ENCODE peak calls at places on chromosomes 16 and 17, in seven cellular contexts. One of them, this sample, is unnamed.

GRCh38 chr17:30300803-30301202 is 9.1 kb upstream of the BLMH start:
- DNase-seq in effector memory CD4-positive, alpha-beta T cell: no peak
- DNase-seq in mammary epithelial cell: no peak
- DNase-seq in body of pancreas: no peak
- DNase-seq in BJ: no peak
- DNase-seq in testis: no peak
- DNase-seq in SJCRH30: no peak
- DNase-seq in this sample: no peak

GRCh38 chr17:62753562-62753961 is 54.6 kb downstream of the MARCHF10 start:
- DNase-seq in effector memory CD4-positive, alpha-beta T cell: no peak
- DNase-seq in mammary epithelial cell: no peak
- DNase-seq in body of pancreas: no peak
- DNase-seq in BJ: no peak
- DNase-seq in testis: no peak
- DNase-seq in SJCRH30: no peak
- DNase-seq in this sample: no peak

GRCh38 chr16:50067290-50067853 is 1.6 kb downstream of the HEATR3 start:
- DNase-seq in effector memory CD4-positive, alpha-beta T cell: no peak
- DNase-seq in mammary epithelial cell: peak; percentile 16
- DNase-seq in body of pancreas: no peak
- DNase-seq in BJ: no peak
- DNase-seq in testis: peak; percentile 50
- DNase-seq in SJCRH30: peak; percentile 50
- DNase-seq in this sample: peak; percentile 3

GRCh38 chr17:50355701-50356341 is 9.9 kb downstream of the XYLT2 start:
- DNase-seq in effector memory CD4-positive, alpha-beta T cell: no peak
- DNase-seq in mammary epithelial cell: peak; percentile 34
- DNase-seq in body of pancreas: no peak
- DNase-seq in BJ: no peak
- DNase-seq in testis: no peak
- DNase-seq in SJCRH30: no peak
- DNase-seq in this sample: no peak

GRCh38 chr17:12591336-12591735 is 74.4 kb upstream of the MYOCD start:
- DNase-seq in effector memory CD4-positive, alpha-beta T cell: no peak
- DNase-seq in mammary epithelial cell: no peak
- DNase-seq in body of pancreas: no peak
- DNase-seq in BJ: no peak
- DNase-seq in testis: no peak
- DNase-seq in SJCRH30: peak; percentile 73
- DNase-seq in this sample: no peak

GRCh38 chr16:67915831-67916723 is 15.6 kb downstream of the CTRL start:
- DNase-seq in effector memory CD4-positive, alpha-beta T cell: no peak
- DNase-seq in mammary epithelial cell: no peak
- DNase-seq in body of pancreas: peak; percentile 51
- DNase-seq in BJ: no peak
- DNase-seq in testis: no peak
- DNase-seq in SJCRH30: no peak
- DNase-seq in this sample: no peak

GRCh38 chr17:31294839-31295488 is 2.1 kb downstream of the OMG start:
- DNase-seq in effector memory CD4-positive, alpha-beta T cell: no peak
- DNase-seq in mammary epithelial cell: no peak
- DNase-seq in body of pancreas: no peak
- DNase-seq in BJ: no peak
- DNase-seq in testis: no peak
- DNase-seq in SJCRH30: no peak
- DNase-seq in this sample: no peak

GRCh38 chr17:73104450-73104849 is 12.0 kb upstream of the SLC39A11 start:
- DNase-seq in effector memory CD4-positive, alpha-beta T cell: no peak
- DNase-seq in mammary epithelial cell: no peak
- DNase-seq in body of pancreas: no peak
- DNase-seq in BJ: no peak
- DNase-seq in testis: no peak
- DNase-seq in SJCRH30: no peak
- DNase-seq in this sample: no peak

GRCh38 chr17:78342438-78343098 is 17.3 kb downstream of the SOCS3 start:
- DNase-seq in effector memory CD4-positive, alpha-beta T cell: no peak
- DNase-seq in mammary epithelial cell: peak; percentile 88
- DNase-seq in body of pancreas: no peak
- DNase-seq in BJ: peak; percentile 79
- DNase-seq in testis: peak; percentile 64
- DNase-seq in SJCRH30: peak; percentile 83
- DNase-seq in this sample: no peak

GRCh38 chr16:77434022-77434364 is 841 bp downstream of the ADAMTS18 start:
- DNase-seq in effector memory CD4-positive, alpha-beta T cell: no peak
- DNase-seq in mammary epithelial cell: no peak
- DNase-seq in body of pancreas: no peak
- DNase-seq in BJ: no peak
- DNase-seq in testis: no peak
- DNase-seq in SJCRH30: no peak
- DNase-seq in this sample: no peak

GRCh38 chr17:80761421-80761871 is 216.8 kb downstream of the RPTOR start:
- DNase-seq in effector memory CD4-positive, alpha-beta T cell: peak; percentile 66
- DNase-seq in mammary epithelial cell: peak; percentile 75
- DNase-seq in body of pancreas: no peak
- DNase-seq in BJ: no peak
- DNase-seq in testis: no peak
- DNase-seq in SJCRH30: peak; percentile 50
- DNase-seq in this sample: peak; percentile 75

GRCh38 chr17:75649687-75650086 is 16.5 kb downstream of the SMIM5 start:
- DNase-seq in effector memory CD4-positive, alpha-beta T cell: no peak
- DNase-seq in mammary epithelial cell: no peak
- DNase-seq in body of pancreas: no peak
- DNase-seq in BJ: no peak
- DNase-seq in testis: no peak
- DNase-seq in SJCRH30: no peak
- DNase-seq in this sample: no peak

GRCh38 chr17:64780096-64781012 is 118.2 kb upstream of the SMURF2 start:
- DNase-seq in effector memory CD4-positive, alpha-beta T cell: peak; percentile 73
- DNase-seq in mammary epithelial cell: peak; percentile 45
- DNase-seq in body of pancreas: peak; percentile 59
- DNase-seq in BJ: no peak
- DNase-seq in testis: peak; percentile 29
- DNase-seq in SJCRH30: no peak
- DNase-seq in this sample: peak; percentile 60

GRCh38 chr16:22671301-22672076 is 142.5 kb upstream of the HS3ST2 start:
- DNase-seq in effector memory CD4-positive, alpha-beta T cell: no peak
- DNase-seq in mammary epithelial cell: no peak
- DNase-seq in body of pancreas: no peak
- DNase-seq in BJ: no peak
- DNase-seq in testis: no peak
- DNase-seq in SJCRH30: no peak
- DNase-seq in this sample: no peak

GRCh38 chr16:11241480-11242204 is 14.4 kb downstream of the SOCS1 start:
- DNase-seq in effector memory CD4-positive, alpha-beta T cell: no peak
- DNase-seq in mammary epithelial cell: no peak
- DNase-seq in body of pancreas: no peak
- DNase-seq in BJ: no peak
- DNase-seq in testis: no peak
- DNase-seq in SJCRH30: no peak
- DNase-seq in this sample: no peak

GRCh38 chr16:88446736-88447135 is 6.3 kb upstream of the ZFPM1 start:
- DNase-seq in effector memory CD4-positive, alpha-beta T cell: no peak
- DNase-seq in mammary epithelial cell: no peak
- DNase-seq in body of pancreas: no peak
- DNase-seq in BJ: no peak
- DNase-seq in testis: no peak
- DNase-seq in SJCRH30: no peak
- DNase-seq in this sample: no peak

GRCh38 chr16:11156401-11156800 is 99.6 kb downstream of the SOCS1 start:
- DNase-seq in effector memory CD4-positive, alpha-beta T cell: no peak
- DNase-seq in mammary epithelial cell: no peak
- DNase-seq in body of pancreas: no peak
- DNase-seq in BJ: no peak
- DNase-seq in testis: no peak
- DNase-seq in SJCRH30: no peak
- DNase-seq in this sample: no peak

GRCh38 chr16:12155235-12155634 is 178.7 kb downstream of the SNX29 start:
- DNase-seq in effector memory CD4-positive, alpha-beta T cell: no peak
- DNase-seq in mammary epithelial cell: no peak
- DNase-seq in body of pancreas: no peak
- DNase-seq in BJ: no peak
- DNase-seq in testis: peak; percentile 30
- DNase-seq in SJCRH30: no peak
- DNase-seq in this sample: no peak

GRCh38 chr16:1430759-1431496 is at the start of gene PERCC1:
- DNase-seq in effector memory CD4-positive, alpha-beta T cell: no peak
- DNase-seq in mammary epithelial cell: no peak
- DNase-seq in body of pancreas: no peak
- DNase-seq in BJ: no peak
- DNase-seq in testis: no peak
- DNase-seq in SJCRH30: peak; percentile 95
- DNase-seq in this sample: no peak

GRCh38 chr17:43983515-43984411 is 20.7 kb upstream of the NAGS start:
- DNase-seq in effector memory CD4-positive, alpha-beta T cell: no peak
- DNase-seq in mammary epithelial cell: no peak
- DNase-seq in body of pancreas: peak; percentile 20
- DNase-seq in BJ: no peak
- DNase-seq in testis: peak; percentile 52
- DNase-seq in SJCRH30: no peak
- DNase-seq in this sample: no peak

GRCh38 chr17:43983196-43983514 is 21.3 kb upstream of the NAGS start:
- DNase-seq in effector memory CD4-positive, alpha-beta T cell: no peak
- DNase-seq in mammary epithelial cell: no peak
- DNase-seq in body of pancreas: no peak
- DNase-seq in BJ: no peak
- DNase-seq in testis: no peak
- DNase-seq in SJCRH30: no peak
- DNase-seq in this sample: no peak

GRCh38 chr17:43986225-43986981 is 18.0 kb upstream of the NAGS start:
- DNase-seq in effector memory CD4-positive, alpha-beta T cell: no peak
- DNase-seq in mammary epithelial cell: no peak
- DNase-seq in body of pancreas: no peak
- DNase-seq in BJ: no peak
- DNase-seq in testis: no peak
- DNase-seq in SJCRH30: no peak
- DNase-seq in this sample: no peak

GRCh38 chr17:43982171-43982570 is 22.3 kb upstream of the NAGS start:
- DNase-seq in effector memory CD4-positive, alpha-beta T cell: no peak
- DNase-seq in mammary epithelial cell: no peak
- DNase-seq in body of pancreas: no peak
- DNase-seq in BJ: no peak
- DNase-seq in testis: no peak
- DNase-seq in SJCRH30: no peak
- DNase-seq in this sample: no peak

DNA sequence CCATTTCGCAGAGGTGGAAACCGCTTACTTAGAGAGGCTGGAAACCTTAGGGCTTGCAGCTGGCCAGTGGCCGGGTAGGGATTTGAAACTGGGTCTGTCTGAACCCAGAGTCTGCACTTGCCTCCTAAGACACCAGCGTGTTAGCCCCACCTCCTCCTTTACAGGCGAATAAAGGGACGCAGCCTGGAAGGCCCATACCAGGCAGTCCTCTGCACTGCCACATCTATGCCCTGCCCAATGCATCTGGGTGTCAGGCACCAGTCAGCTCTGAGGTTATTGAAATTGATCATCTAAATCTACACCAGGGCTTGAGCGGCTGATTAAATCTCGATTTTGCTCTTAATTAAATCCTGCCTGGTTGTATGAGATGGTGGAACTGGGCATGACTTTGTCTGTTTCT is 19.9 kb upstream of the NAGS start:
- DNase-seq in effector memory CD4-positive, alpha-beta T cell: no peak
- DNase-seq in mammary epithelial cell: no peak
- DNase-seq in body of pancreas: no peak
- DNase-seq in BJ: no peak
- DNase-seq in testis: no peak
- DNase-seq in SJCRH30: no peak
- DNase-seq in this sample: no peak
- H3K27me3 ChIP-seq in effector memory CD4-positive, alpha-beta T cell: peaks cover 21% of the 10 kb centered on the region
- H3K27me3 ChIP-seq in mammary epithelial cell: peaks cover 15% of the 10 kb centered on the region
- H3K27me3 ChIP-seq in body of pancreas: no peaks in the 10 kb centered on the region
- H3K27me3 ChIP-seq in BJ: peaks cover 22% of the 10 kb centered on the region
- H3K27me3 ChIP-seq in testis: no peaks in the 10 kb centered on the region
- H3K27me3 ChIP-seq in SJCRH30: peaks cover 21% of the 10 kb centered on the region
- H3K27me3 ChIP-seq in this sample: peaks cover 14% of the 10 kb centered on the region

GRCh38 chr17:79404136-79404911 is 206.5 kb downstream of the RBFOX3 start:
- DNase-seq in effector memory CD4-positive, alpha-beta T cell: no peak
- DNase-seq in mammary epithelial cell: no peak
- DNase-seq in body of pancreas: no peak
- DNase-seq in BJ: no peak
- DNase-seq in testis: no peak
- DNase-seq in SJCRH30: no peak
- DNase-seq in this sample: no peak

GRCh38 chr17:79399610-79400144 is 211.2 kb downstream of the RBFOX3 start:
- DNase-seq in effector memory CD4-positive, alpha-beta T cell: no peak
- DNase-seq in mammary epithelial cell: no peak
- DNase-seq in body of pancreas: no peak
- DNase-seq in BJ: no peak
- DNase-seq in testis: no peak
- DNase-seq in SJCRH30: peak; percentile 26
- DNase-seq in this sample: no peak

GRCh38 chr17:79401704-79402075 is 209.2 kb downstream of the RBFOX3 start:
- DNase-seq in effector memory CD4-positive, alpha-beta T cell: no peak
- DNase-seq in mammary epithelial cell: no peak
- DNase-seq in body of pancreas: no peak
- DNase-seq in BJ: no peak
- DNase-seq in testis: no peak
- DNase-seq in SJCRH30: no peak
- DNase-seq in this sample: no peak

GRCh38 chr17:79400989-79401703 is 209.7 kb downstream of the RBFOX3 start:
- DNase-seq in effector memory CD4-positive, alpha-beta T cell: peak; percentile 45
- DNase-seq in mammary epithelial cell: peak; percentile 25
- DNase-seq in body of pancreas: peak; percentile 75
- DNase-seq in BJ: no peak
- DNase-seq in testis: peak; percentile 81
- DNase-seq in SJCRH30: peak; percentile 84
- DNase-seq in this sample: peak; percentile 72

GRCh38 chr17:79402275-79402674 is 208.6 kb downstream of the RBFOX3 start:
- DNase-seq in effector memory CD4-positive, alpha-beta T cell: no peak
- DNase-seq in mammary epithelial cell: no peak
- DNase-seq in body of pancreas: no peak
- DNase-seq in BJ: no peak
- DNase-seq in testis: no peak
- DNase-seq in SJCRH30: no peak
- DNase-seq in this sample: no peak
- H3K27me3 ChIP-seq in effector memory CD4-positive, alpha-beta T cell: peaks cover 16% of the 10 kb centered on the region
- H3K27me3 ChIP-seq in mammary epithelial cell: peaks cover 5% of the 10 kb centered on the region
- H3K27me3 ChIP-seq in body of pancreas: no peaks in the 10 kb centered on the region
- H3K27me3 ChIP-seq in BJ: peaks cover 21% of the 10 kb centered on the region
- H3K27me3 ChIP-seq in testis: no peaks in the 10 kb centered on the region
- H3K27me3 ChIP-seq in SJCRH30: peaks cover 52% of the 10 kb centered on the region
- H3K27me3 ChIP-seq in this sample: peaks cover 10% of the 10 kb centered on the region

GRCh38 chr16:75750516-75750915 is 24.2 kb upstream of the CPHXL start:
- DNase-seq in effector memory CD4-positive, alpha-beta T cell: no peak
- DNase-seq in mammary epithelial cell: no peak
- DNase-seq in body of pancreas: no peak
- DNase-seq in BJ: no peak
- DNase-seq in testis: no peak
- DNase-seq in SJCRH30: no peak
- DNase-seq in this sample: no peak
- H3K27me3 ChIP-seq in effector memory CD4-positive, alpha-beta T cell: no peaks in the 10 kb centered on the region
- H3K27me3 ChIP-seq in mammary epithelial cell: no peaks in the 10 kb centered on the region
- H3K27me3 ChIP-seq in body of pancreas: no peaks in the 10 kb centered on the region
- H3K27me3 ChIP-seq in BJ: no peaks in the 10 kb centered on the region
- H3K27me3 ChIP-seq in testis: no peaks in the 10 kb centered on the region
- H3K27me3 ChIP-seq in SJCRH30: no peaks in the 10 kb centered on the region
- H3K27me3 ChIP-seq in this sample: peaks cover 4% of the 10 kb centered on the region

DNA sequence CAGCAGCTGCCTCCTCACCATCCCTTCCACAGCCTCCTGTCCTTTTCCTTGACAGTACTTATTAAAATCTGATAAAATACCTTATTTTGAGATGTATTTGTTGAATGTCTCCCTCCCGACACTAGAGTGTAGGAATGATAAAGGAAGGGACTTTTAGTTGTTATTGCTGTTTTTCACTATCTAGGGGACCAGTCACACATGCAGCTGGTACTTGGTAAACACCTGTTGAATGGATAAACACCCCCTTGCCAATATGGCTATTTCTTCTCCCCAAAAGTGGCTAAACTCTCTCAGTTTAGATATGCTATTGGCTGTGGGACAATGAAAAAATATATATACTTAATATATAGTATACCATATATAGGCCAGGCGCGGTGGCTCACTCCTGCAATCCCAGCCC is 96.7 kb downstream of the STX8 start:
- DNase-seq in effector memory CD4-positive, alpha-beta T cell: no peak
- DNase-seq in mammary epithelial cell: no peak
- DNase-seq in body of pancreas: no peak
- DNase-seq in BJ: no peak
- DNase-seq in testis: no peak
- DNase-seq in SJCRH30: no peak
- DNase-seq in this sample: no peak
- H3K27me3 ChIP-seq in effector memory CD4-positive, alpha-beta T cell: no peaks in the 10 kb centered on the region
- H3K27me3 ChIP-seq in mammary epithelial cell: no peaks in the 10 kb centered on the region
- H3K27me3 ChIP-seq in body of pancreas: no peaks in the 10 kb centered on the region
- H3K27me3 ChIP-seq in BJ: no peaks in the 10 kb centered on the region
- H3K27me3 ChIP-seq in testis: no peaks in the 10 kb centered on the region
- H3K27me3 ChIP-seq in SJCRH30: no peaks in the 10 kb centered on the region
- H3K27me3 ChIP-seq in this sample: no peaks in the 10 kb centered on the region